ENCODE peak calls at places on chromosomes 1 and 21, in five cellular contexts. J is activated CD8-positive, alpha-beta T cell treated with anti-CD3 and anti-CD28 coated beads for 36 hours; H is AG10803; S is CD4-positive, alpha-beta T cell; P is A673. R is an unnamed sample.

GRCh38 chr1:7770620-7770938 is 517 bp upstream of the VAMP3 start:
- DNase-seq in J (no peak), H (no peak), S (no peak), P (no peak), R (no peak)

GRCh38 chr1:223363057-223363855 is 720 bp downstream of the SUSD4 start:
- DNase-seq in J (peak), H (peak), S (peak), P (peak), R (peak)

GRCh38 chr1:233097546-233098254 is 147.3 kb downstream of the NTPCR start:
- DNase-seq in J (no peak), H (no peak), S (no peak), P (no peak), R (no peak)

GRCh38 chr1:87927391-87928073 is 598.9 kb downstream of the LMO4 start:
- DNase-seq in J (no peak), H (no peak), S (no peak), P (no peak), R (no peak)

GRCh38 chr1:20640183-20640597 is 6.9 kb downstream of the PINK1 start:
- DNase-seq in J (peak), H (peak), S (peak), P (peak), R (peak)

GRCh38 chr1:44603718-44604117 is 70.6 kb downstream of the TMEM53 start:
- DNase-seq in J (no peak), H (no peak), S (no peak), P (peak), R (no peak)

GRCh38 chr21:31164713-31165694 is 126.7 kb upstream of the KRTAP19-8 start:
- DNase-seq in J (no peak), H (no peak), S (no peak), P (no peak), R (no peak)

GRCh38 chr1:20212685-20213331 is 26.5 kb upstream of the PLA2G2C start:
- DNase-seq in J (peak), H (peak), S (peak), P (peak), R (peak)

GRCh38 chr1:92043621-92044020 is 13.8 kb downstream of the EPHX4 start:
- DNase-seq in J (no peak), H (no peak), S (no peak), P (no peak), R (no peak)

GRCh38 chr1:216566809-216567208 is 143.6 kb upstream of the USH2A start:
- DNase-seq in J (no peak), H (peak), S (no peak), P (peak), R (no peak)

GRCh38 chr1:16677552-16678423 is 11.0 kb upstream of the RNU1-3 start:
- DNase-seq in J (peak), H (peak), S (no peak), P (peak), R (no peak)

GRCh38 chr1:10020668-10021067 is 12.1 kb upstream of the UBE4B start:
- DNase-seq in J (no peak), H (peak), S (no peak), P (no peak), R (no peak)

GRCh38 chr1:152188673-152189591 is 29.9 kb upstream of the RPTN start:
- DNase-seq in J (peak), H (peak), S (peak), P (peak), R (no peak)

GRCh38 chr1:26287033-26287711 is 7.3 kb downstream of the SH3BGRL3 start:
- DNase-seq in J (peak), H (peak), S (peak), P (no peak), R (no peak)

DNA sequence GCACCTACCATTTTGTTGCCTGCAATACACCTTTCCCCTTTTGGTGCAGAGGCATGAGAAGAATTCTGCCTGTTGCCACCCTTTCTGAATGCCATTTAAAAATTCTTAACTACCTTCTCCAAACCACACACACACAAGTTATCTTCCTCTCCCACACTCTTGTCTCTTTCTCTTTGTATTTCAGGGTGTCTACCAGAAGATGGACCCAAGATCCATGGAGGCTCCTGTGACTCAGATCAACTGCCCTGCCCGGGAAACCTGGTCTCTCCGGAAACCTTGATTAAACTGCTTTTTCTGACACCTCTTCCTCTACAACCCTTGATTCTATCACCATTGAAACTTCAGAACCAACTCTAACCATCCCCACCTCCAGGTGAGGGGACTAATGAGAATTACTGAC is 2.4 kb upstream of the TARS2 start:
- DNase-seq in J (no peak), H (peak), S (no peak), P (peak), R (no peak)
- TF ChIP-seq CTCF in J (no peak), H (peak), S (no peak), P (peak), R (no peak)

DNA sequence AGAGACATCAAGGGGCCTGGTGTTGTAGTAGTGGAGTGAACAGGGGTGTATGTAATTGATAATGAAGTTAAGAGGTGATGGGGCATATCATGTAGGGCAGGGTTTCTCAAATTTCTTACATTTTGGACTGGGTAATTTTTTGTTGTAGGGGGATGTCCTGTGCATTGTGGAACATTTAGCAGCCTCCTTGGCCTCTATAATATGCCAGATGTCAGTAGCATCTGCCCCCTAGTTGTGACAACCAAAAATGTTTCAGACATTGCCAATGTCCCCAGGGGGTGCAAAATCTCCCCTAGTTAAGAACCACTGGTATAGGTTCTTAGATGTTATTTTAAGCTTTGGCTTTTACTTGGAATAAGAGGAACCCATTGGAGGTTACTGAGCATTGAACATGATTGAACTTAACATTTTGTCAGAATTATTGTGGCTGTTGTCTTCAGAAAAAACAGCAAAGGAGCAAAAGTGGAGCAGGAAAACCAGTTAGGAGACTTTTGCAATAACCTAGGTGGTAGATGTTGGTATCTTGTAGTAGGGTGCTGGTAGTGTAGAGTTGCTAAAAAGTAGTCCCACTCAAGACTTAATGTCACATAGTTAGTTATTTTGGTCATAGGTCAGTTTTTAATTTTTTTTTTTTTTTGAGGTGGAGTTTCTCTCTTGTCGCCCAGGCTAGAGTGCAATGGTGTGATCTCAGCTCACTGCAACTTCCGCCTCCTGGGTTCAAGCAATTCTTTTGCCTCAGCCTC is 6.2 kb downstream of the ZNF326 start:
- DNase-seq in J (no peak), H (no peak), S (no peak), P (peak), R (no peak)
- TF ChIP-seq CTCF in J (peak), H (no peak), S (no peak), P (peak), R (peak)

DNA sequence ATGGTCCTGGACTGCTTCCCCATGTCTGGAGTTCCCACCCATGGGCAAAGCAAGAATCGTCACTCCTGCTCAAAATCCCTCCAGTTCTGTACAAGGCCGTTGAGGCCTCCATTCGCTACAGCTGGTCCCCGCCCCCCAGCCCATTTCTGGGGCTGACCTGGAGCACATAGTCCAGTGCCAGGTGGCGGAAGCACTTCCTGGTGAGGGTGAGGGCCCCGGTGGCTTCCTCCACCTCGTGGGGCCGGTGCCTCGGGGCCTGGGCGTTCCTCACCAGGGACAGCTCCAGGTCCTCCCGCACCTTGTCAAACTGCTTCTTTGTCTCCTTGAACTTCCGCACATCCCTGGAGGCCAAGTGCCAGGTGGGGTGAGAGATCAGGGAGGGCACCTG is 7.4 kb downstream of the ACAP3 start:
- DNase-seq in J (no peak), H (no peak), S (no peak), P (no peak), R (no peak)
- TF ChIP-seq CTCF in J (peak), H (no peak), S (peak), P (peak), R (peak)

GRCh38 chr1:184465489-184466146 is 78.8 kb downstream of the C1orf21 start:
- DNase-seq in J (no peak), H (no peak), S (no peak), P (no peak), R (no peak)
- TF ChIP-seq CTCF in J (no peak), H (no peak), S (no peak), P (peak), R (peak)

GRCh38 chr21:41369105-41369914 is 7.5 kb downstream of the MX2 start:
- DNase-seq in J (peak), H (peak), S (peak), P (peak), R (peak)
- TF ChIP-seq CTCF in J (peak), H (peak), S (no peak), P (no peak), R (peak)

GRCh38 chr1:23084880-23085279 is 65.6 kb downstream of the KDM1A start:
- DNase-seq in J (no peak), H (no peak), S (no peak), P (no peak), R (no peak)

GRCh38 chr1:23080885-23081284 is 61.6 kb downstream of the KDM1A start:
- DNase-seq in J (no peak), H (no peak), S (no peak), P (no peak), R (no peak)

GRCh38 chr1:23083714-23084480 is 64.6 kb downstream of the KDM1A start:
- DNase-seq in J (no peak), H (no peak), S (no peak), P (no peak), R (no peak)

GRCh38 chr1:23079025-23079424 is 59.8 kb downstream of the KDM1A start:
- DNase-seq in J (no peak), H (no peak), S (no peak), P (no peak), R (no peak)

GRCh38 chr1:23081376-23081775 is 62.1 kb downstream of the KDM1A start:
- DNase-seq in J (no peak), H (no peak), S (no peak), P (no peak), R (no peak)
- TF ChIP-seq CTCF in J (peak), H (peak), S (no peak), P (peak), R (peak)

GRCh38 chr1:30380625-30380984 is 342.8 kb downstream of the MATN1 start:
- DNase-seq in J (no peak), H (no peak), S (no peak), P (no peak), R (no peak)
- TF ChIP-seq CTCF in J (peak), H (no peak), S (peak), P (no peak), R (peak)

GRCh38 chr1:37020653-37021277 is 13.6 kb downstream of the GRIK3 start:
- DNase-seq in J (peak), H (no peak), S (no peak), P (peak), R (peak)
- TF ChIP-seq CTCF in J (no peak), H (no peak), S (no peak), P (peak), R (no peak)

GRCh38 chr1:220121791-220122530 is 28.0 kb downstream of the IARS2 start:
- DNase-seq in J (no peak), H (no peak), S (no peak), P (peak), R (no peak)

GRCh38 chr1:220124542-220124941 is 30.6 kb downstream of the IARS2 start:
- DNase-seq in J (no peak), H (peak), S (no peak), P (no peak), R (no peak)

GRCh38 chr1:220127076-220127475 is 33.1 kb downstream of the IARS2 start:
- DNase-seq in J (no peak), H (no peak), S (no peak), P (no peak), R (no peak)

GRCh38 chr1:220119043-220119512 is 25.1 kb downstream of the IARS2 start:
- DNase-seq in J (no peak), H (no peak), S (no peak), P (no peak), R (no peak)

DNA sequence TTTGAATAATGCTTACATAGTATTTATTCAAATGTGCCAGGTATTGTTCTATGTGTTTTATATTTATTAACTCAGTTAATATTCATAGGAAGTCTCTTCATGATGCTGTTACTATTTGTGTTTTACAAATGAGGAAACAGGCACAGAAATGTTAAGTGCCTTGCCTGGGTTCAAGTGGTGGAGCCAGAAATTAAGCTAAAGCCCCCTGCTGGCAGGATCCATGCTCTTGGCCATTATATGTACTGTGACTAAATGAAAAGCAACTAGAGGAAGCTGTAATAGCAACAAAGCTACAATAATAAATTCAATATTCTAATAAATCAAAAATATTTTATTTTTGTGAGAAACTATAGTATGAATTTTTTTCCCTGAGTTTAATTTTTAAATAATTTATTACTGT is 30.0 kb downstream of the IARS2 start:
- DNase-seq in J (peak), H (no peak), S (no peak), P (peak), R (peak)
- TF ChIP-seq CTCF in J (peak), H (no peak), S (peak), P (peak), R (peak)

DNA sequence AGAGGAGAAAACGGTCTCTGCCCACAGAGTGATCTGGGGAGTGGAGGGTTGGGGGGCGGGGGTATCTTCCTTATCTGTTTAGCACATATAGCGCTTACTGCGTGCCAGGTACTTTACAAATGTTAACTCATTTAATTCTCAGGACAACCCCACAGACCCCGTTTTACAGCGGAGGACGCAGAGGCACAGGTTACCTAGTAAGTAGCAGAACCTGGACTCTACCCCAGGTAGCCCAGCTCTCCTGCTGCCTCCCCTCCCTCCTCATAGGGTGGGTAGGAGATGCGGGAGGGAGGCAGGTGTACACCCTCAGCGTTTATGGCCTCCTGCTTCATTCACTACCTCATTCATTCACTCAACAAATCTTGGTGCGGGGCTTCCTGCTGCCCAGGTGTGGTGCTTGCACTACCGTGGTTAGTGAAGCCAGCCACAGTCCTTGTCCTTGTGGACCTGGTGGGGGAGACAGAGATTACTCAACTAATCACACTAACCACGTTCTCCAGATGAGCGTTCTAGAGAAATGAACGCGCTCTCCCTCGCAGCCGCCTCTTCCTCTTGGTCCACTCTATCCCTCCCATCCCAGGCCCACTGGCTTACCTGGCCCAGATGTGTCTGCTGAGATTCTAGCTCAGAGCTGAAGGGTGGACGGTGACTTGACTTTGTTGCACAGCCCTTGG is 102.0 kb downstream of the IER5 start:
- DNase-seq in J (no peak), H (no peak), S (no peak), P (no peak), R (no peak)
- TF ChIP-seq CTCF in J (no peak), H (no peak), S (no peak), P (no peak), R (no peak)

R was measured in neural crest cell.